ENCODE peak calls at places on chromosomes 11 and 22, in ten cellular contexts. H, D, B, U, I, R, A, M, Y and O are unnamed samples.

GRCh38 chr11:118841469-118842222 is 42.0 kb upstream of the CXCR5 start:
- DNase-seq in H (peak; percentile 22), D (peak; percentile 64), B (no peak), U (no peak), I (no peak), R (no peak), A (no peak), M (no peak), Y (no peak), O (no peak)

GRCh38 chr11:82185925-82186324 is 547.7 kb downstream of the FAM181B start:
- DNase-seq in H (no peak), D (no peak), B (no peak), U (no peak), I (no peak), R (no peak), A (no peak), M (no peak), Y (no peak), O (no peak)

GRCh38 chr11:59186130-59186594 is 14.2 kb downstream of the DTX4 start:
- DNase-seq in H (peak; percentile 36), D (no peak), B (no peak), U (peak; percentile 76), I (peak; percentile 62), R (no peak), A (peak; percentile 24), M (peak; percentile 73), Y (no peak), O (no peak)

GRCh38 chr11:69101100-69101791 is 52.5 kb downstream of the TPCN2 start:
- DNase-seq in H (peak; percentile 53), D (peak; percentile 20), B (peak; percentile 60), U (peak; percentile 95), I (peak; percentile 82), R (peak; percentile 65), A (peak; percentile 81), M (peak; percentile 87), Y (peak; percentile 74), O (no peak)

GRCh38 chr11:82701847-82702520 is 31.7 kb downstream of the FAM181B start:
- DNase-seq in H (no peak), D (no peak), B (peak; percentile 6), U (peak; percentile 81), I (peak; percentile 74), R (peak; percentile 64), A (peak; percentile 19), M (no peak), Y (no peak), O (no peak)

GRCh38 chr11:7894251-7894650 is 36.8 kb downstream of the OR10A6 start:
- DNase-seq in H (no peak), D (no peak), B (no peak), U (no peak), I (no peak), R (no peak), A (no peak), M (no peak), Y (no peak), O (no peak)

GRCh38 chr22:29330753-29331152 is 15.3 kb upstream of the RASL10A start:
- DNase-seq in H (no peak), D (no peak), B (peak; percentile 82), U (no peak), I (no peak), R (no peak), A (no peak), M (no peak), Y (no peak), O (peak; percentile 57)

GRCh38 chr22:33932997-33933396 is 12.7 kb upstream of the LARGE1 start:
- DNase-seq in H (no peak), D (no peak), B (no peak), U (peak; percentile 2), I (no peak), R (no peak), A (no peak), M (no peak), Y (no peak), O (no peak)

GRCh38 chr11:76666830-76667229 is 3.7 kb downstream of the LRRC32 start:
- DNase-seq in H (no peak), D (no peak), B (no peak), U (no peak), I (no peak), R (no peak), A (no peak), M (no peak), Y (no peak), O (no peak)

GRCh38 chr11:114072978-114073377 is 13.5 kb downstream of the ZBTB16 start:
- DNase-seq in H (no peak), D (no peak), B (no peak), U (no peak), I (no peak), R (no peak), A (no peak), M (no peak), Y (no peak), O (peak; percentile 61)

GRCh38 chr11:132997396-132997795 is 534.9 kb downstream of the OPCML start:
- DNase-seq in H (no peak), D (no peak), B (no peak), U (no peak), I (no peak), R (no peak), A (no peak), M (no peak), Y (no peak), O (no peak)

GRCh38 chr11:115298613-115299012 is 205.6 kb downstream of the CADM1 start:
- DNase-seq in H (no peak), D (no peak), B (no peak), U (no peak), I (no peak), R (no peak), A (no peak), M (no peak), Y (no peak), O (peak; percentile 25)

GRCh38 chr11:119744577-119744976 is 15.6 kb upstream of the NECTIN1 start:
- DNase-seq in H (no peak), D (no peak), B (no peak), U (no peak), I (no peak), R (no peak), A (no peak), M (no peak), Y (no peak), O (no peak)

GRCh38 chr11:119405986-119406385 is 17.0 kb downstream of the THY1 start:
- DNase-seq in H (no peak), D (no peak), B (peak; percentile 73), U (no peak), I (no peak), R (no peak), A (no peak), M (no peak), Y (no peak), O (no peak)

GRCh38 chr11:66934971-66935779 is 23.0 kb downstream of the PC start:
- DNase-seq in H (no peak), D (no peak), B (peak; percentile 69), U (no peak), I (no peak), R (no peak), A (no peak), M (no peak), Y (no peak), O (no peak)

GRCh38 chr11:90124946-90125345 is 9.5 kb upstream of the NAALAD2 start:
- DNase-seq in H (no peak), D (no peak), B (no peak), U (no peak), I (no peak), R (no peak), A (no peak), M (no peak), Y (no peak), O (no peak)

GRCh38 chr11:47007579-47007978 is 71.0 kb downstream of the CSTPP1 start:
- DNase-seq in H (no peak), D (no peak), B (no peak), U (no peak), I (no peak), R (no peak), A (no peak), M (no peak), Y (no peak), O (no peak)

GRCh38 chr11:12902784-12903491 is 106.2 kb upstream of the RASSF10 start:
- DNase-seq in H (no peak), D (no peak), B (no peak), U (no peak), I (peak; percentile 61), R (no peak), A (no peak), M (no peak), Y (no peak), O (no peak)
- H3K4me3 ChIP-seq in H (no peak overlapping the region), D (no peak overlapping the region), B (no peak overlapping the region), U (no peak overlapping the region), I (no peak overlapping the region), R (no peak overlapping the region), A (no peak overlapping the region), M (no peak overlapping the region), Y (no peak overlapping the region), O (no peak overlapping the region)

DNA sequence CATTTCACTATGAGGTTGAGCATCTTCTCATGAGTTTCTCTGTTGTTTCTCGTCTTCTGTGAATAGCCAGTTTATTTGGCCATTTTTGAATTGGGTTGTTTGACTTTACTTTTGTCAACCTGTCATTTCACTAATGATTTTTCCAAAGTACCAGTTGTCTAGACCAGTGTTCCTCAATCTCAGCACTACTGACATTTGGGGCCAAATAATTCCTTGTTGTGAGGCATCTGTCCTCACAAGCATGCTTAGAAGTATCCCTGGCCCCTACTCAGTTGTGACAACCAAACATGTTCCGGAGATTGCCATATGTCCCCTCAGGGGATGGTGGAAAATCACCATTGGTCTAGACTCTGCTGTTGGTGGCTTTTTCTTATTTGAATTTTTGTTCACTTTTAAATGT is 87.7 kb upstream of the GNAZ start:
- DNase-seq in H (no peak), D (no peak), B (no peak), U (no peak), I (no peak), R (no peak), A (no peak), M (no peak), Y (no peak), O (no peak)
- H3K9me3 ChIP-seq in H (no peaks in the 10 kb centered on the region), D (no peaks in the 10 kb centered on the region), B (no peaks in the 10 kb centered on the region), U (peaks cover 4% of the 10 kb centered on the region), I (peaks cover 15% of the 10 kb centered on the region), R (no peaks in the 10 kb centered on the region), A (peaks cover 16% of the 10 kb centered on the region), M (no peaks in the 10 kb centered on the region), Y (peaks cover 33% of the 10 kb centered on the region), O (peaks cover 5% of the 10 kb centered on the region)

GRCh38 chr22:50625568-50626313 is 2.2 kb downstream of the ARSA start:
- DNase-seq in H (no peak), D (no peak), B (no peak), U (no peak), I (peak; percentile 50), R (no peak), A (peak; percentile 29), M (peak; percentile 21), Y (no peak), O (no peak)
- H3K4me1 ChIP-seq in H (peaks cover 34% of the 10 kb centered on the region), D (peaks cover 26% of the 10 kb centered on the region), B (peaks cover 9% of the 10 kb centered on the region), U (peaks cover 25% of the 10 kb centered on the region), I (peaks cover 18% of the 10 kb centered on the region), R (peaks cover 14% of the 10 kb centered on the region), A (peaks cover 19% of the 10 kb centered on the region), M (peaks cover 52% of the 10 kb centered on the region), Y (peaks cover 49% of the 10 kb centered on the region), O (peaks cover 24% of the 10 kb centered on the region)

DNA sequence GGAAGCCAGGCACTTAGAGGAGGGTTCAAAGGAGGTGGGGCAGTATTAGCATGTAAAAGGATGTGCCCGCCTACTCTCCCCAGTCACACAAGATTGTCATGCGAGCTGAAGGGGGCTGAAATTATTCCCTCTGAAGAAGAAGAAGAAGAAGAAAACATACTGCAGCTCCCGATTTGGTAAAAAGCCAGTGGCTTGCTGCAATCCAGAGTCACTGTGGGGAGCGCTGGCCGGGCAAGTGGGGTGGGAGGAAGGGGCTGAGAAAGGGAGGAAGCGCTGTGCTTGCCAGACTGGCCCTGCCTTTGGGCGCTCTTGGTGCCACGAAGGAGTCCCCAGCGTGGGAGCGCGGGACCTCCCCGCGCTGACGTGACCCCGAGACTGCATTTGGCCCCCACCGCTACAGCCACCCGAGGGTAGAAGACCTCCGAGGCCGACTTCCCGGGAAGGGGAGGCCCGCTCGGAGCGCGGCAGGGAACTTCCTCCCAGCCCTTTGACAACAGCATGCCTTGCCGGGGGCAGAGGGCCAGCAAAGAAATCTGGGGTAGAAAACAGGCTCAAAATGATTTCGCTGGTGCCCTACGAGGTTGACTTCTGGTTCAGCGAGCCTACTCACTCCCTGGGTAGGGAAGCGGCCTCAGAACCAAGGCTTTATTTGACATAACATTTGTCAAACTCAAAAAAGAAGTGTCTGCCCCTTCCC is 906.3 kb downstream of the DLG2 start:
- DNase-seq in H (no peak), D (no peak), B (peak; percentile 12), U (no peak), I (peak; percentile 53), R (peak; percentile 36), A (no peak), M (no peak), Y (peak; percentile 22), O (peak; percentile 7)
- H3K4me3 ChIP-seq in H (no peak overlapping the region), D (no peak overlapping the region), B (peak overlapping the region; percentile 29), U (no peak overlapping the region), I (peak overlapping the region; percentile 75), R (peak overlapping the region; percentile 43), A (peak overlapping the region; percentile 26), M (peak overlapping the region; percentile 48), Y (peak overlapping the region; percentile 72), O (peak overlapping the region; percentile 66)